ENCODE peak calls at places on chromosomes 12 and 14, in seven cellular contexts. One of them, this sample, is unnamed.

GRCh38 chr14:76091036-76091435 is 60.7 kb upstream of the GPATCH2L start:
- DNase-seq in fibroblast of mammary gland: peak; percentile 36
- DNase-seq in adipocyte: peak; percentile 9
- DNase-seq in activated T-cell treated with anti-CD3 and anti-CD28 coated beads, Interleukin-2, amount 50 U/mL, for 72 hours: no peak
- DNase-seq in dorsolateral prefrontal cortex: peak; percentile 63
- DNase-seq in IMR-90: no peak
- DNase-seq in kidney glomerular epithelial cell: no peak
- DNase-seq in this sample: peak; percentile 47

GRCh38 chr14:105091335-105092123 is 26.3 kb upstream of the GPR132 start:
- DNase-seq in adipocyte: peak; percentile 50
- DNase-seq in activated T-cell treated with anti-CD3 and anti-CD28 coated beads, Interleukin-2, amount 50 U/mL, for 72 hours: no peak
- DNase-seq in IMR-90: no peak
- DNase-seq in fibroblast of mammary gland: no peak
- DNase-seq in dorsolateral prefrontal cortex: no peak
- DNase-seq in kidney glomerular epithelial cell: peak; percentile 62
- DNase-seq in this sample: peak; percentile 78

GRCh38 chr14:105466491-105467248 is 8.0 kb upstream of the CRIP2 start:
- DNase-seq in adipocyte: no peak
- DNase-seq in dorsolateral prefrontal cortex: no peak
- DNase-seq in fibroblast of mammary gland: no peak
- DNase-seq in kidney glomerular epithelial cell: no peak
- DNase-seq in activated T-cell treated with anti-CD3 and anti-CD28 coated beads, Interleukin-2, amount 50 U/mL, for 72 hours: no peak
- DNase-seq in IMR-90: no peak
- DNase-seq in this sample: no peak

GRCh38 chr12:109641422-109641821 is 67.8 kb downstream of the MVK start:
- DNase-seq in kidney glomerular epithelial cell: no peak
- DNase-seq in IMR-90: no peak
- DNase-seq in activated T-cell treated with anti-CD3 and anti-CD28 coated beads, Interleukin-2, amount 50 U/mL, for 72 hours: no peak
- DNase-seq in adipocyte: no peak
- DNase-seq in fibroblast of mammary gland: no peak
- DNase-seq in dorsolateral prefrontal cortex: no peak
- DNase-seq in this sample: no peak

GRCh38 chr12:121110211-121110940 is 22.3 kb upstream of the P2RX7 start:
- DNase-seq in activated T-cell treated with anti-CD3 and anti-CD28 coated beads, Interleukin-2, amount 50 U/mL, for 72 hours: peak; percentile 64
- DNase-seq in fibroblast of mammary gland: peak; percentile 81
- DNase-seq in kidney glomerular epithelial cell: peak; percentile 58
- DNase-seq in IMR-90: peak; percentile 61
- DNase-seq in dorsolateral prefrontal cortex: peak; percentile 72
- DNase-seq in adipocyte: peak; percentile 87
- DNase-seq in this sample: peak; percentile 75

GRCh38 chr14:83433618-83434017 is 1900.0 kb upstream of the SEL1L start:
- DNase-seq in activated T-cell treated with anti-CD3 and anti-CD28 coated beads, Interleukin-2, amount 50 U/mL, for 72 hours: no peak
- DNase-seq in adipocyte: no peak
- DNase-seq in fibroblast of mammary gland: no peak
- DNase-seq in kidney glomerular epithelial cell: no peak
- DNase-seq in dorsolateral prefrontal cortex: no peak
- DNase-seq in IMR-90: peak; percentile 72
- DNase-seq in this sample: no peak

GRCh38 chr12:124610629-124611558 is 43.5 kb upstream of the NCOR2 start:
- DNase-seq in adipocyte: no peak
- DNase-seq in dorsolateral prefrontal cortex: no peak
- DNase-seq in activated T-cell treated with anti-CD3 and anti-CD28 coated beads, Interleukin-2, amount 50 U/mL, for 72 hours: no peak
- DNase-seq in kidney glomerular epithelial cell: no peak
- DNase-seq in IMR-90: no peak
- DNase-seq in fibroblast of mammary gland: no peak
- DNase-seq in this sample: no peak

GRCh38 chr12:49671051-49671765 is 36.0 kb downstream of the FMNL3 start:
- DNase-seq in kidney glomerular epithelial cell: no peak
- DNase-seq in adipocyte: no peak
- DNase-seq in activated T-cell treated with anti-CD3 and anti-CD28 coated beads, Interleukin-2, amount 50 U/mL, for 72 hours: peak; percentile 65
- DNase-seq in IMR-90: no peak
- DNase-seq in dorsolateral prefrontal cortex: peak; percentile 44
- DNase-seq in fibroblast of mammary gland: no peak
- DNase-seq in this sample: no peak

This sample was measured in EH.